ENCODE peak calls at places on chromosome 11, in six cellular contexts. C is HFF-Myc, P is NCI-H524, X is left kidney, N is NCI-H510A treated with DMSO at 0.1 percent for 48 hours, A is neural progenitor cell. E is an unnamed sample.
A peak's percentile ranks its signal among the peaks of the same experiment; 100 is the strongest.

GRCh38 chr11:15695096-15695721 is 580.5 kb downstream of the INSC start:
- DNase-seq in N (peak; percentile 26), C (no peak), A (no peak), X (no peak), P (no peak), E (no peak)

GRCh38 chr11:86360775-86361395 is 13.8 kb upstream of the CCDC81 start:
- DNase-seq in C (peak; percentile 39), X (peak; percentile 39), A (peak; percentile 48), N (no peak), P (no peak), E (peak; percentile 2)

GRCh38 chr11:84091212-84091986 is 805.2 kb upstream of the CCDC90B start:
- DNase-seq in N (no peak), C (no peak), X (no peak), A (no peak), P (no peak), E (no peak)

GRCh38 chr11:119144825-119145476 is 3.9 kb upstream of the ABCG4 start:
- DNase-seq in A (peak; percentile 88), C (peak; percentile 32), P (peak; percentile 48), N (peak; percentile 57), X (peak; percentile 87), E (peak; percentile 90)

GRCh38 chr11:33773399-33774355 is 643 bp downstream of the FBXO3 start:
- DNase-seq in X (peak; percentile 36), N (no peak), C (no peak), A (peak; percentile 58), P (no peak), E (peak; percentile 66)

GRCh38 chr11:864118-864827 is 21.6 kb downstream of the TSPAN4 start:
- DNase-seq in X (no peak), C (no peak), A (no peak), N (no peak), P (no peak), E (no peak)

GRCh38 chr11:126892781-126893180 is 107.8 kb downstream of the KIRREL3 start:
- DNase-seq in X (peak; percentile 49), P (peak; percentile 12), A (peak; percentile 21), N (peak; percentile 38), C (no peak), E (no peak)

GRCh38 chr11:76658651-76659650 is 11.6 kb downstream of the LRRC32 start:
- DNase-seq in P (no peak), X (no peak), N (no peak), A (no peak), C (no peak), E (no peak)

GRCh38 chr11:131495417-131495816 is 125.0 kb downstream of the NTM start:
- DNase-seq in C (no peak), A (no peak), N (no peak), P (no peak), X (no peak), E (no peak)

GRCh38 chr11:59666969-59667368 is 1.9 kb downstream of the PATL1 start:
- DNase-seq in P (no peak), X (no peak), C (no peak), A (no peak), N (no peak), E (no peak)

GRCh38 chr11:127074151-127074761 is 73.7 kb upstream of the KIRREL3 start:
- DNase-seq in C (peak; percentile 46), X (peak; percentile 93), P (peak; percentile 44), A (peak; percentile 56), N (peak; percentile 85), E (peak; percentile 92)

GRCh38 chr11:46920709-46921108 is 2.4 kb upstream of the LRP4 start:
- DNase-seq in X (no peak), C (peak; percentile 77), N (no peak), P (no peak), A (no peak), E (no peak)

GRCh38 chr11:119593346-119593745 is 135.7 kb downstream of the NECTIN1 start:
- DNase-seq in X (no peak), N (no peak), C (no peak), A (no peak), P (no peak), E (no peak)

GRCh38 chr11:3049430-3050243 is 7.6 kb downstream of the CARS1 start:
- DNase-seq in A (no peak), C (peak; percentile 87), P (peak; percentile 30), N (peak; percentile 43), X (no peak), E (peak; percentile 12)

GRCh38 chr11:61725632-61726280 is 26.7 kb upstream of the MYRF start:
- DNase-seq in X (no peak), A (no peak), N (no peak), C (no peak), P (no peak), E (no peak)

GRCh38 chr11:12693075-12693473 is 18.9 kb downstream of the TEAD1 start:
- DNase-seq in X (peak; percentile 89), A (no peak), P (no peak), C (no peak), N (no peak), E (no peak)

GRCh38 chr11:126756416-126756815 is 244.2 kb downstream of the KIRREL3 start:
- DNase-seq in A (no peak), C (no peak), N (no peak), P (no peak), X (no peak), E (no peak)

GRCh38 chr11:28932940-28933339 is 824.8 kb downstream of the METTL15 start:
- DNase-seq in A (no peak), C (no peak), N (no peak), X (no peak), P (no peak), E (no peak)

GRCh38 chr11:3137486-3138177 is 27.5 kb downstream of the OSBPL5 start:
- DNase-seq in X (no peak), C (no peak), N (no peak), A (no peak), P (no peak), E (no peak)

GRCh38 chr11:28466506-28466905 is 358.3 kb downstream of the METTL15 start:
- DNase-seq in C (no peak), X (no peak), N (no peak), A (no peak), P (no peak), E (no peak)

GRCh38 chr11:76164861-76165751 is 41.2 kb downstream of the WNT11 start:
- DNase-seq in X (no peak), A (no peak), P (no peak), C (no peak), N (no peak), E (no peak)

GRCh38 chr11:44634401-44635281 is 69.2 kb downstream of the CD82 start:
- DNase-seq in N (no peak), P (peak; percentile 41), A (peak; percentile 56), X (peak; percentile 96), C (peak; percentile 15), E (peak; percentile 78)

GRCh38 chr11:45798793-45799441 is 6.0 kb upstream of the SLC35C1 start:
- DNase-seq in P (no peak), A (no peak), X (no peak), C (no peak), N (peak; percentile 49), E (peak; percentile 33)

GRCh38 chr11:94885133-94885532 is 88.2 kb downstream of the CWC15 start:
- DNase-seq in C (no peak), N (peak; percentile 20), P (peak; percentile 0), X (no peak), A (no peak), E (no peak)

GRCh38 chr11:12459374-12459773 is 82.0 kb downstream of the PARVA start:
- DNase-seq in P (no peak), A (no peak), N (no peak), X (no peak), C (no peak), E (no peak)

GRCh38 chr11:120324932-120325810 is at the start of gene TLCD5:
- DNase-seq in N (peak; percentile 74), A (peak; percentile 94), P (peak; percentile 46), C (no peak), X (peak; percentile 96), E (peak; percentile 89)

GRCh38 chr11:111571829-111572501 is 30.3 kb upstream of the SIK2 start:
- DNase-seq in C (no peak), N (no peak), A (no peak), X (peak; percentile 31), P (no peak), E (no peak)

E was measured in NCI-H146.